ENCODE peak calls at places on chromosomes 4 and X, in four cellular contexts. X, F, P and J are unnamed samples.

GRCh38 chrX:72276478-72276953 is 532 bp downstream of the RPS4X start:
- DNase-seq in X (no peak), P (no peak), F (no peak), J (no peak)

GRCh38 chrX:150365953-150366911 is 3.1 kb downstream of the MAMLD1 start:
- DNase-seq in F (peak), P (peak), X (no peak), J (no peak)

GRCh38 chrX:151398346-151398745 is 1.3 kb downstream of the VMA21 start:
- DNase-seq in P (no peak), X (no peak), F (no peak), J (no peak)

GRCh38 chr4:30616943-30617646 is 103.1 kb upstream of the PCDH7 start:
- DNase-seq in P (peak), F (no peak), X (no peak), J (no peak)

GRCh38 chr4:99403380-99404194 is 31.6 kb downstream of the ADH7 start:
- DNase-seq in P (peak), F (peak), X (no peak), J (no peak)

GRCh38 chr4:45971108-45971507 is 152.7 kb downstream of the GABRG1 start:
- DNase-seq in X (no peak), P (no peak), F (no peak), J (no peak)

GRCh38 chr4:95465010-95465409 is 83.8 kb downstream of the UNC5C start:
- DNase-seq in F (no peak), P (no peak), X (no peak), J (no peak)

GRCh38 chr4:119971763-119972162 is 94.9 kb downstream of the MAD2L1 start:
- DNase-seq in X (no peak), P (no peak), F (no peak), J (no peak)

GRCh38 chr4:13322681-13323101 is 161.4 kb downstream of the RAB28 start:
- DNase-seq in X (no peak), P (peak), F (peak), J (peak)

GRCh38 chr4:83108101-83108861 is 6.2 kb downstream of the PLAC8 start:
- DNase-seq in X (no peak), P (no peak), F (no peak), J (no peak)

GRCh38 chrX:49877397-49878101 is 1.7 kb upstream of the USP27X start:
- DNase-seq in X (no peak), F (no peak), P (no peak), J (no peak)

GRCh38 chrX:40085086-40085551 is 12.6 kb downstream of the BCOR start:
- DNase-seq in X (no peak), F (peak), P (peak), J (peak)

GRCh38 chrX:2614911-2615310 is 76.2 kb upstream of the CD99 start:
- DNase-seq in F (peak), X (no peak), P (peak), J (peak)

GRCh38 chr4:37689353-37689752 is 3.2 kb upstream of the RELL1 start:
- DNase-seq in X (no peak), F (peak), P (peak), J (no peak)

GRCh38 chrX:102833136-102833535 is 103.9 kb upstream of the RAB40AL start:
- DNase-seq in X (no peak), P (peak), F (peak), J (peak)

GRCh38 chrX:148568763-148569162 is 68.3 kb downstream of the AFF2 start:
- DNase-seq in F (no peak), P (no peak), X (no peak), J (no peak)

DNA sequence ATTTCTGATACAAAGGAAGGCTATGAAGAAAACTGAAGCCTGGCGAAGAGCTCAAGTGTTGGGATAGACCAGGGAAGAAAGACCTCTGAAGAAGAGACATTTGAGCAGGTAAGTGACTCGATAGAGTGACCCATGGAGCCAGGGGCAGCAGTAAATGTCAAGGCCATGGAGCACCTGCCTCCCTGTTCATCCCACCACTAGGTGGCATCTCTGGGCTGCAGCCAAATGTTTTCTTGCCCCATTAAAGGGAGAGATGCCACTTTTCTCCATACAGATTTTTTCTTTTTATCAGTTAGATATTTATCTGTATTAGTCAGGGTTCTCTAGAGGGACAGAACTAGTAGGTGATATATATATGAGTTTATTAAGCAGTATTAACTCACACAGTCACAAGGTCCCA is 4.9 kb upstream of the ZNF81 start:
- DNase-seq in X (no peak), P (peak), F (peak), J (peak)
- TF ChIP-seq CTCF in X (peak), P (peak), F (peak), J (peak)

DNA sequence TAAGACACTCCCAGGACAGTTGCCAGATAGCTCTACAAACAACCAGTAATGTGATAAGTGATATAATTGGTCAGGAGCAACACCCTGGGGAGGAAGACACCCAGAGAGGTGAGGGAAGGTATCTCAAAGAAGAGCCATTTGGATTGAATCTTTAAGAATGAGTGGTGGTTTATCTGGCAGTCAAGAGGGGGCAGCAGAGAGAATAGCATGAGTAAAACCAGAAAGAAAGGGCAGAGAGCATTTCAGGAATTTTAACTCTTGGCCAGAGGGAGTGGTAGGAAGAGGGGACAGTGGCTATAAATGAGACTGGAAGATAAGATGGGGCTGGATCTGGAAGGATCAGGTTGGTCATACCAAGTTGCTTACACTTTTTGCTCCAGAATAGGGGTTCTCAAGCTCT is 5.9 kb upstream of the SEPTIN6 start:
- DNase-seq in F (peak), P (peak), X (no peak), J (peak)
- TF ChIP-seq CTCF in F (peak), P (peak), X (peak), J (peak)

DNA sequence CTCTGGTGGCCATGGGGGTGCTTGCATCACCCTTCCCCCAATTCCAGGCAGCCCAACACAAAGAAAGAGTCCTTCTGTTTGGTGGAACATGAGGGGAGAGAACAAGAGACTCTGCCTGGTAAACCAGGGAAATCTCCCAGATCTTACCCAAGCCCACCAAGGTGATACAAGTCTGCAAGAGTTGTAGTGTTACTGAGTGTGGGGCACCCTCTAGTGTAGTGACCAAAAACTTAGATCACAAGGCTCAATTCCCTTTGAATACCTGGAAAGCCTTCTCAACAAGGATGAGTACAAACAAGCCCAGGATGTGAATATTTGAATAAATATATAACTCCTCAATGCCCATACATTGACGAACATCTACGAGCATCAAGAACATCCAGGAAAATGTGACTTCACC is 64.7 kb downstream of the IL13RA2 start:
- DNase-seq in P (no peak), X (no peak), F (no peak), J (no peak)
- TF ChIP-seq CTCF in P (no peak), X (no peak), F (no peak), J (no peak)

GRCh38 chr4:165347647-165348569 is 20.4 kb downstream of the MSMO1 start:
- DNase-seq in P (no peak), X (no peak), F (no peak), J (no peak)

GRCh38 chr4:165355900-165356300 is 22.9 kb upstream of the CPE start:
- DNase-seq in F (peak), P (no peak), X (no peak), J (peak)

GRCh38 chr4:165345663-165346417 is 18.4 kb downstream of the MSMO1 start:
- DNase-seq in X (no peak), F (no peak), P (no peak), J (no peak)

GRCh38 chr4:165351359-165352130 is 24.1 kb downstream of the MSMO1 start:
- DNase-seq in P (no peak), X (no peak), F (no peak), J (no peak)
- TF ChIP-seq CTCF in P (no peak), X (no peak), F (no peak), J (no peak)

GRCh38 chrX:109914114-109914849 is 88.6 kb upstream of the TMEM164 start:
- DNase-seq in P (no peak), F (no peak), X (no peak), J (no peak)

DNA sequence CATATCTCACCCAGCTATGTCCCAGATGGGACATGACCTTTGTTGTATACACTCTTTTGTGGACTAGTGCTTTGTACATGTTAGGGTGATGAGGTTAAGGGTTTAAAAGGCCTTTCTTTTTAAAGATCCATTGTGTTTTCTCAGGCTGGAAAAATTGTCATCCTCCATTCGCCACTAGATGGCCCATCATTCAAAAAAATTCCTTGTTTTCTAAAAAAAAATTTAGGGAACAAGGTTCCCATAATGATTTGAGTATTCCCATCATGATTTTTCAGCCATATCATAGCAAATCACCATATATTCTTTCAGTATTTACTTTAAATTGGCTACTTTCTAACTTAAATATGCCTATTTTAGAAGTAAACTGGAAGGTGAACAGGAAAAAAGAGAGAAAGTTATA is 91.9 kb upstream of the TMEM164 start:
- DNase-seq in X (no peak), F (no peak), P (peak), J (no peak)
- TF ChIP-seq CTCF in X (no peak), F (peak), P (peak), J (peak)

GRCh38 chr4:15657366-15657765 is 2.2 kb upstream of the FBXL5 start:
- DNase-seq in P (no peak), F (peak), X (no peak), J (no peak)

GRCh38 chr4:15654556-15655222 is 468 bp downstream of the FBXL5 start:
- DNase-seq in X (peak), P (peak), F (peak), J (peak)

GRCh38 chr4:15656038-15656470 is 897 bp upstream of the FBXL5 start:
- DNase-seq in P (peak), X (no peak), F (no peak), J (no peak)

GRCh38 chr4:15653864-15654391 is 1.2 kb downstream of the FBXL5 start:
- DNase-seq in P (peak), X (no peak), F (peak), J (peak)

DNA sequence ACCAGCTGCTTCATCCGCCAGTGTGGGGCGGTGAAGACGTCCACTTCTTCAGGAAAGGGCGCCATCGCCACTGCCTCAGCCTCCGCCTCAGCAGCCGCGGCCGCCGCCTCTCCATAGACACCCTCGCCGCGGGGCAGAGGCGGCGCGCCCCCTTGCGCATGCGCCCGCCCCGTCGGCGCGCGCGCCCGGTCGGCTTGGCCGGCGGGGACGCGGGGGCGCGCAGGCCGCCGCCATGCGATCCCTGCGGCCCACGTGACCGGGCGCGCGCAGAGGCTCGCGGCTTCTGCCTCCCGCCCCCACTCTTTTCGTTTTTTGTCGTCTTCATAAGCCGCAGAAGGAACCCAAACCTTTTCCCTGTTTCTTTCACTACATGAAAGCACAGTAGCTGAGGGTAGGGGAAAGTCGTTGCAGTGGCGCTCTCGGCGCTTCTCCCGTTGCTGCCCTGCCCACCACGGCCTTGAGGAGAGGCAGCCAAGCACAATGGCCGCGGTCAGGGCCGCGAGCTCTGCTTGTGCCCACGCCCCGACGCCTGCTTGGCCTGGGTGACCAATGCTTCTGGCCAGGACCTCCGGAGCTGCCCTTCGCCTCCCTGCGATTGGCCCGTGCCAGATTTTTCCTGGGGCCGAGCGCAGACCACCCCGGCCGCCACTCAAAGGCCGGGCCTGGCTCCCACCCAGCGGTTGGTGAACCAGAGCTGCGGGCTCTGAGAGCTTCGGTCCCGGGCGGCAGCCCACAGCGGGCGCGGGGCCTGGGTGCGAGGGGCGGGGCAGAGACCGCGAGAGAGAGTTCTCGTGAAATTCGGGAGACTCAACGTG is at the start of gene FBXL5:
- DNase-seq in P (peak), X (peak), F (peak), J (peak)
- TF ChIP-seq CTCF in P (no peak), X (no peak), F (no peak), J (no peak)